ENCODE peak calls at places on chromosome 17, in ten cellular contexts. S, I, P, M, J, X, C, O, R and A are unnamed samples.

GRCh38 chr17:59501690-59502089 is 63.7 kb upstream of the DHX40 start:
- DNase-seq in S (no peak), I (no peak), P (no peak), M (no peak), J (no peak), X (no peak), C (no peak), O (no peak), R (no peak), A (no peak)

GRCh38 chr17:71063559-71063958 is 894.2 kb downstream of the KCNJ2 start:
- DNase-seq in S (no peak), I (no peak), P (no peak), M (no peak), J (no peak), X (no peak), C (no peak), O (no peak), R (no peak), A (no peak)

GRCh38 chr17:7834554-7834890 is 505 bp downstream of the KDM6B start:
- DNase-seq in S (no peak), I (peak), P (no peak), M (no peak), J (peak), X (no peak), C (peak), O (no peak), R (no peak), A (no peak)

GRCh38 chr17:81395600-81396277 is 482 bp downstream of the BAHCC1 start:
- DNase-seq in S (no peak), I (no peak), P (no peak), M (no peak), J (no peak), X (no peak), C (no peak), O (no peak), R (no peak), A (no peak)

GRCh38 chr17:47197821-47198220 is 8.7 kb upstream of the CDC27 start:
- DNase-seq in S (no peak), I (no peak), P (no peak), M (no peak), J (no peak), X (no peak), C (no peak), O (no peak), R (no peak), A (no peak)

GRCh38 chr17:45224671-45225050 is 3.0 kb downstream of the FMNL1 start:
- DNase-seq in S (no peak), I (no peak), P (no peak), M (no peak), J (no peak), X (no peak), C (no peak), O (no peak), R (no peak), A (peak)

GRCh38 chr17:64001763-64002529 is 3.8 kb downstream of the PRR29 start:
- DNase-seq in S (no peak), I (no peak), P (no peak), M (no peak), J (no peak), X (peak), C (no peak), O (no peak), R (no peak), A (no peak)

GRCh38 chr17:68389041-68389440 is 68.3 kb downstream of the WIPI1 start:
- DNase-seq in S (no peak), I (no peak), P (no peak), M (no peak), J (no peak), X (no peak), C (no peak), O (no peak), R (no peak), A (no peak)

GRCh38 chr17:34222732-34223486 is 32.2 kb upstream of the CCL2 start:
- DNase-seq in S (no peak), I (no peak), P (no peak), M (no peak), J (no peak), X (no peak), C (no peak), O (no peak), R (no peak), A (no peak)

GRCh38 chr17:15262291-15263205 is 2.6 kb downstream of the PMP22 start:
- DNase-seq in S (no peak), I (peak), P (no peak), M (no peak), J (no peak), X (no peak), C (no peak), O (no peak), R (no peak), A (peak)

GRCh38 chr17:78993981-78994671 is 14.4 kb upstream of the LGALS3BP start:
- DNase-seq in S (no peak), I (no peak), P (no peak), M (no peak), J (no peak), X (no peak), C (no peak), O (no peak), R (no peak), A (no peak)

GRCh38 chr17:15112881-15113617 is 152.1 kb downstream of the PMP22 start:
- DNase-seq in S (no peak), I (no peak), P (no peak), M (no peak), J (no peak), X (no peak), C (no peak), O (no peak), R (no peak), A (no peak)

GRCh38 chr17:39737761-39738567 is at the start of gene GRB7:
- DNase-seq in S (no peak), I (no peak), P (no peak), M (no peak), J (peak), X (no peak), C (no peak), O (no peak), R (no peak), A (no peak)

GRCh38 chr17:28572294-28573099 is 1.2 kb upstream of the PIGS start:
- DNase-seq in S (no peak), I (peak), P (no peak), M (no peak), J (no peak), X (no peak), C (no peak), O (no peak), R (no peak), A (no peak)

GRCh38 chr17:68718924-68719323 is 117.8 kb upstream of the FAM20A start:
- DNase-seq in S (no peak), I (no peak), P (no peak), M (no peak), J (no peak), X (no peak), C (no peak), O (no peak), R (no peak), A (no peak)

GRCh38 chr17:58002558-58002957 is 4.5 kb downstream of the SRSF1 start:
- DNase-seq in S (no peak), I (no peak), P (no peak), M (no peak), J (no peak), X (no peak), C (no peak), O (no peak), R (no peak), A (no peak)